ENCODE peak calls at places on chromosome 12, in four cellular contexts. A is NCI-H1092 treated with DMSO at 0.1 percent for 48 hours, H is T-cell, W is ELR. J is an unnamed sample.
A peak's percentile ranks its signal among the peaks of the same experiment; 100 is the strongest.

GRCh38 chr12:39499296-39499695 is 56.4 kb upstream of the KIF21A start:
- DNase-seq in H (no peak), A (no peak), W (no peak), J (no peak)

GRCh38 chr12:75735853-75736252 is 224.4 kb upstream of the KRR1 start:
- DNase-seq in A (no peak), H (no peak), W (no peak), J (no peak)

GRCh38 chr12:47247418-47247817 is 167.7 kb upstream of the AMIGO2 start:
- DNase-seq in H (no peak), A (peak; percentile 12), W (no peak), J (no peak)

GRCh38 chr12:129298921-129299320 is 445.6 kb downstream of the GLT1D1 start:
- DNase-seq in H (no peak), A (no peak), W (no peak), J (no peak)

GRCh38 chr12:64583395-64584172 is 26.7 kb upstream of the RASSF3 start:
- DNase-seq in H (no peak), A (no peak), W (no peak), J (no peak)

GRCh38 chr12:15575797-15576560 is 213.2 kb downstream of the EPS8 start:
- DNase-seq in H (no peak), W (no peak), A (no peak), J (no peak)

GRCh38 chr12:87981495-87981894 is 47.7 kb downstream of the C12orf50 start:
- DNase-seq in H (no peak), A (no peak), W (no peak), J (no peak)

GRCh38 chr12:71551529-71551928 is 111.9 kb downstream of the LGR5 start:
- DNase-seq in A (peak; percentile 8), H (no peak), W (peak; percentile 55), J (no peak)

GRCh38 chr12:132352896-132353800 is 23.8 kb upstream of the GALNT9 start:
- DNase-seq in W (no peak), H (no peak), A (no peak), J (no peak)

GRCh38 chr12:117587646-117588287 is 226.3 kb upstream of the NOS1 start:
- DNase-seq in W (peak; percentile 41), H (peak; percentile 4), A (peak; percentile 33), J (peak; percentile 36)

GRCh38 chr12:269216-269615 is 6.6 kb upstream of the SLC6A13 start:
- DNase-seq in W (no peak), A (peak; percentile 12), H (no peak), J (no peak)

GRCh38 chr12:69105101-69105613 is 134.2 kb upstream of the CPSF6 start:
- DNase-seq in A (peak; percentile 89), H (no peak), W (no peak), J (no peak)

GRCh38 chr12:89450922-89451321 is 73.7 kb downstream of the GALNT4 start:
- DNase-seq in H (no peak), A (no peak), W (peak; percentile 66), J (no peak)

GRCh38 chr12:67483871-67484554 is 164.5 kb upstream of the DYRK2 start:
- DNase-seq in H (no peak), W (peak; percentile 2), A (no peak), J (no peak)

GRCh38 chr12:132600048-132601032 is 10.0 kb downstream of the LRCOL1 start:
- DNase-seq in H (no peak), W (peak; percentile 79), A (peak; percentile 89), J (no peak)

GRCh38 chr12:47412837-47413236 is 293.0 kb downstream of the RPAP3 start:
- DNase-seq in H (no peak), W (no peak), A (no peak), J (no peak)

GRCh38 chr12:6426882-6427671 is 17.7 kb upstream of the CD27 start:
- DNase-seq in A (no peak), W (no peak), H (peak; percentile 74), J (no peak)

GRCh38 chr12:105823810-105824209 is 314.9 kb downstream of the NUAK1 start:
- DNase-seq in W (no peak), A (no peak), H (no peak), J (no peak)

GRCh38 chr12:40692617-40693502 is 621 bp downstream of the CNTN1 start:
- DNase-seq in H (no peak), A (no peak), W (no peak), J (no peak)

GRCh38 chr12:74499192-74499591 is 38.4 kb upstream of the ATXN7L3B start:
- DNase-seq in A (no peak), H (no peak), W (no peak), J (no peak)

GRCh38 chr12:75545636-75546035 is 34.2 kb upstream of the KRR1 start:
- DNase-seq in W (no peak), H (no peak), A (no peak), J (no peak)

GRCh38 chr12:13794706-13795105 is 186.7 kb downstream of the GRIN2B start:
- DNase-seq in H (no peak), W (no peak), A (no peak), J (no peak)

GRCh38 chr12:106897082-106897481 is 58.6 kb upstream of the TMEM263 start:
- DNase-seq in A (peak; percentile 21), W (peak; percentile 39), H (no peak), J (no peak)

GRCh38 chr12:102685841-102686240 is 205.5 kb upstream of the IGF1 start:
- DNase-seq in H (no peak), A (no peak), W (no peak), J (no peak)

GRCh38 chr12:101743242-101743641 is 4.0 kb upstream of the SYCP3 start:
- DNase-seq in H (no peak), A (no peak), W (no peak), J (no peak)

GRCh38 chr12:97921957-97922722 is 459.5 kb downstream of the RMST start:
- DNase-seq in A (no peak), W (peak; percentile 1), H (no peak), J (no peak)

GRCh38 chr12:6773662-6774351 is 1.5 kb downstream of the LAG3 start:
- DNase-seq in A (no peak), H (no peak), W (no peak), J (no peak)

GRCh38 chr12:106126441-106127288 is 12.1 kb downstream of the NUAK1 start:
- DNase-seq in A (no peak), W (peak; percentile 72), H (no peak), J (no peak)

GRCh38 chr12:1502441-1502785 is 92.0 kb downstream of the FBXL14 start:
- DNase-seq in A (no peak), W (no peak), H (no peak), J (peak; percentile 10)

GRCh38 chr12:113980537-113981337 is 14.6 kb upstream of the RBM19 start:
- DNase-seq in W (peak; percentile 74), H (no peak), A (peak; percentile 55), J (peak; percentile 54)

GRCh38 chr12:67388331-67389163 is 119.4 kb downstream of the CAND1 start:
- DNase-seq in A (no peak), W (peak; percentile 12), H (no peak), J (no peak)

GRCh38 chr12:43381879-43382278 is 170.1 kb downstream of the ADAMTS20 start:
- DNase-seq in W (no peak), A (no peak), H (no peak), J (no peak)

GRCh38 chr12:100539209-100539608 is 34.3 kb upstream of the GAS2L3 start:
- DNase-seq in A (no peak), H (no peak), W (peak; percentile 52), J (no peak)

GRCh38 chr12:28879379-28879778 is 269.7 kb upstream of the FAR2 start:
- DNase-seq in A (no peak), H (no peak), W (no peak), J (no peak)

GRCh38 chr12:27824126-27824842 is 44.2 kb upstream of the MANSC4 start:
- DNase-seq in H (no peak), W (no peak), A (no peak), J (no peak)

GRCh38 chr12:93273834-93274705 is 103.7 kb upstream of the NUDT4 start:
- DNase-seq in W (no peak), A (no peak), H (no peak), J (no peak)

J was measured in NCI-H2227 treated with DMSO at 0.1 percent for 48 hours.